ENCODE peak calls at places on chromosomes 1 and 21, in six cellular contexts. Q, D, M, S, V and H are unnamed samples.

GRCh38 chr1:7688659-7689058 is 82.4 kb upstream of the VAMP3 start:
- DNase-seq in M (no peak), Q (no peak), V (no peak), D (no peak), S (no peak), H (no peak)

GRCh38 chr21:21383126-21383525 is 384.9 kb downstream of the NCAM2 start:
- DNase-seq in Q (peak), S (no peak), D (no peak), M (no peak), V (no peak), H (no peak)

GRCh38 chr1:101312192-101312591 is 75.4 kb downstream of the S1PR1 start:
- DNase-seq in D (no peak), M (no peak), Q (no peak), V (no peak), S (no peak), H (no peak)

GRCh38 chr21:45830221-45830640 is 151.3 kb upstream of the COL6A1 start:
- DNase-seq in M (no peak), D (no peak), S (no peak), V (peak), Q (no peak), H (no peak)

GRCh38 chr1:246947255-246947654 is 15.5 kb upstream of the AHCTF1 start:
- DNase-seq in M (peak), V (no peak), Q (peak), S (peak), D (no peak), H (no peak)

GRCh38 chr1:12745126-12745991 is 641 bp upstream of the CFAP107 start:
- DNase-seq in V (no peak), D (no peak), Q (no peak), M (no peak), S (no peak), H (no peak)

GRCh38 chr1:209246660-209247059 is 336.9 kb upstream of the CAMK1G start:
- DNase-seq in S (no peak), V (no peak), D (no peak), Q (peak), M (no peak), H (no peak)

GRCh38 chr1:22710688-22711024 is at the start of gene EPHB2:
- DNase-seq in S (peak), D (no peak), V (peak), Q (peak), M (peak), H (no peak)

GRCh38 chr1:226619031-226619430 is 70.5 kb downstream of the STUM start:
- DNase-seq in V (no peak), M (no peak), Q (no peak), S (no peak), D (no peak), H (no peak)

GRCh38 chr1:159879977-159880376 is 17.5 kb upstream of the VSIG8 start:
- DNase-seq in V (no peak), Q (peak), S (peak), M (peak), D (no peak), H (no peak)

GRCh38 chr1:155961937-155962336 is 16.4 kb downstream of the ARHGEF2 start:
- DNase-seq in M (peak), V (no peak), Q (peak), S (peak), D (peak), H (no peak)

GRCh38 chr1:201942129-201942495 is 4.2 kb downstream of the LMOD1 start:
- DNase-seq in Q (no peak), V (no peak), S (no peak), M (no peak), D (no peak), H (no peak)

GRCh38 chr1:201938440-201939005 is 7.8 kb downstream of the LMOD1 start:
- DNase-seq in Q (no peak), D (no peak), V (no peak), M (no peak), S (peak), H (no peak)

GRCh38 chr1:201939271-201939973 is 6.9 kb downstream of the LMOD1 start:
- DNase-seq in M (no peak), S (no peak), Q (no peak), D (no peak), V (no peak), H (no peak)

GRCh38 chr1:201944002-201944401 is 2.3 kb downstream of the LMOD1 start:
- DNase-seq in V (no peak), M (no peak), S (no peak), Q (no peak), D (no peak), H (no peak)

DNA sequence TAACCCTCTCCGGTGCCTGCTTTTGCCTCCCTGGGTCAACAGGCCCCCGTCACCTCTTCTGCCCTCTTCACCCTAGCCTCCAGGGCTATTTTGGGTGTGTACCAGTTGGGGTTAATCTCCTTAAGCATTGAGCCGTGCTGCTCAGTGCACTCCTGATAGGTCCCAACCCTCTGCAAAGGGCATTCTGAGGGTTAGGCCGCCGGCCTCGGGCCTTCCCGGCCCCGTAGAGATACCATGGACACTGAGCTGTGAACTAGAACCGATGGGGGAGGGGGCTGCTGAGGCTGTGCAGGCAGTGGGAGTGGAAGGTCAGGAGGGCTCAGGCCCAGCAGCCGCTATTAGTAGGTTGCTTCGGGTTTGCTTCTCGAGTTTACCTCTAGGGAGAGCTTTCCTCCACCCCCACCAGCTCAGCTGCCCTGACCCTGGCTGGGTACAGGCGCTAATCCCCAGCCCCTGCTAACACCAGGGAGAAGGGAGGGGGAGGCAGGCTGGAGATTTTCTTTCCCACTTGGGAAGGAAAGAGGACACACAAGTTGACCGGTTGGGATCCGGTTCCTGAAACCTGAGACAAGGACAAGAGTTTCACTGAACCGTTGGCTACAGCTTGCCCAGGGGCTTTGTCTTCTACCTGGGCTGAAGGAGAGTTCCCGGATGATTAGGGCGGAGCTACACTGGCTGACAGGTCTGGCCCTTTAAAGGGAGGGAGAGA is 4.8 kb downstream of the LMOD1 start:
- DNase-seq in V (peak), D (peak), S (peak), Q (no peak), M (no peak), H (peak)
- H2BK5ac ChIP-seq in V (peak), D (peak), S (no peak), Q (peak), M (peak), H (peak)

DNA sequence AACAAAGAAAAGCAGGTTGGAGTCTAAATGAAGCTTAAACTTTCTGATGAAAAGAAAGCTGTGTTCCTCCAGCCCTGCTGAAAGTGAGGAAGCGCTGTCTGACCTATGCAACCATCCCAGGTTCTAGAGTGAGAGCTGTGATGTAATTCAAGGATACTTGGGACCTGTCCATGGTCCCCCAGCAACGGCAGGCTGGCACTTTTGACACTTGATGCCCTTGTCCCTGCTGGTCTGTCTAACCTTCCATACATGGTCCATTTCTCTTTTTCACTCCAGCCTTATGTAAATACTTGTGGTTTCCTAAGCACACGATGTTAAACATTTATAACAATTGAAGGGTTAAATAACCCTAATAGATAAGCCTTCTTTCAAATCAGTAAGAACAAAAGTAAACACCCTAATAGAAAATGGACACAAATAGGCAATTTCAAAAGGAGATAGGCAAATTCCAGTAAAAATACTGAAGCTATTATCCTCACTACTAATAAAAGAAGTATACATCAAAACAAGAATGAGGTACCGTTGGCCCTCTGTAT is 17.7 kb upstream of the KDM4A start:
- DNase-seq in S (peak), D (no peak), Q (no peak), V (no peak), M (no peak), H (no peak)
- H3K4me3 ChIP-seq in S (no peak), D (no peak), Q (no peak), V (no peak), M (no peak), H (no peak)

DNA sequence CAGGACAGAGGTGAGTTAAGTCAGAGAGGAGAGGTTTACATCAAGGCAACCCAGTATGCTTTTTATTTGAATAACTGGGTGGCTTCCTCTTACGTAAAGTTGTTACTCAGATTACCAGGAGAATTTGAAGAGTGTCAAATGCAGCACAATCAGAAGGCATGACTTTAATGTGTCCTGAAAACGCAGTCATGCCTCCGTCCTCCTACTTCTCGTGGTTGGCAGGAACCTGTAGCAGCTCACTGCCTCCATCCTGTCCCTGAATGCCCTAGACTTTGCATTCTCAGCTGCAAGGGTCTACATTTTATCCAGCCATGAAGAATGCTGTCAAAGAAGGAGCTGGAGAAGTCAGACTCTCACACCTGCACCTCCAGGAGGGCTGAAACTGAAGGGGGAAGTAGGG is 66.7 kb downstream of the MIS18A start:
- DNase-seq in M (no peak), S (no peak), D (no peak), V (no peak), Q (no peak), H (no peak)
- H2AK5ac ChIP-seq in M (no peak), S (no peak), D (no peak), V (no peak), Q (no peak), H (no peak)

GRCh38 chr1:206036661-206037455 is 13.2 kb upstream of the CTSE start:
- DNase-seq in V (peak), M (no peak), S (no peak), Q (no peak), D (no peak), H (no peak)

GRCh38 chr1:206039046-206039929 is 13.7 kb upstream of the RHEX start:
- DNase-seq in Q (no peak), M (no peak), D (no peak), S (no peak), V (peak), H (no peak)

GRCh38 chr1:206037521-206037920 is 13.8 kb upstream of the CTSE start:
- DNase-seq in V (peak), D (no peak), Q (no peak), M (no peak), S (no peak), H (no peak)

GRCh38 chr1:206040328-206040727 is 12.6 kb upstream of the RHEX start:
- DNase-seq in S (no peak), M (no peak), D (no peak), V (peak), Q (no peak), H (no peak)

DNA sequence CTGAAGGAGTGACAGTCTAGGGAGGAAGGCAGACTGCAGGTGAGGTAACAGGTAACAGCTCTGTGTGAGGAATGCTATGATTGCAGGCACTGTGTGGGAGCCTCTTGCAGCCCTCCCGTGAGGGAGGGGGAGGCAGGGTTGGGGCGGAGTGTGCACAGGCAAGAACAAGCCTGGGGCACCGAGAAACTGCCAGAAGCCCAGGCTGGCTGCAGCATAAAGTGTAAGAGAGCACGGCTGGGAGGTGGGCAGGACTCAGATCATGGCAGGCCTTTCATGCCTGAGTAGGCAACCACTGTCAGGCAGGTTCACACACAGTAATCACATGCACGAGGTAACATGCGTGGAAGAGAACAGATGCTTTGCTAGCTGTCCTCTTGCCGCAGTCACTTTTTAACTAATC is 11.3 kb upstream of the RHEX start:
- DNase-seq in S (no peak), Q (no peak), D (peak), V (peak), M (no peak), H (no peak)
- H2BK5ac ChIP-seq in S (no peak), Q (no peak), D (no peak), V (no peak), M (no peak), H (no peak)

GRCh38 chr1:16046865-16047264 is 3.3 kb downstream of the CLCNKB start:
- DNase-seq in V (no peak), Q (no peak), S (peak), M (peak), D (no peak), H (no peak)

GRCh38 chr1:16047791-16048475 is 4.4 kb downstream of the CLCNKB start:
- DNase-seq in V (no peak), Q (no peak), M (no peak), S (no peak), D (no peak), H (no peak)

GRCh38 chr1:16051039-16051438 is 7.5 kb downstream of the CLCNKB start:
- DNase-seq in V (no peak), D (no peak), Q (no peak), S (no peak), M (no peak), H (no peak)

GRCh38 chr1:16050328-16050727 is 6.7 kb downstream of the CLCNKB start:
- DNase-seq in V (no peak), Q (no peak), M (no peak), D (peak), S (no peak), H (no peak)

GRCh38 chr1:16048573-16049189 is 5.1 kb downstream of the CLCNKB start:
- DNase-seq in D (peak), S (peak), Q (no peak), M (peak), V (peak), H (peak)
- H3K4me3 ChIP-seq in D (peak), S (peak), Q (peak), M (peak), V (peak), H (peak)

GRCh38 chr1:54488831-54489626 is 59.0 kb upstream of the ACOT11 start:
- DNase-seq in M (peak), V (peak), D (peak), Q (peak), S (peak), H (peak)
- H2AK5ac ChIP-seq in M (peak), V (peak), D (no peak), Q (peak), S (peak), H (peak)

GRCh38 chr21:25994758-25995163 is 175.8 kb downstream of the APP start:
- DNase-seq in D (no peak), Q (no peak), V (no peak), S (no peak), M (no peak), H (no peak)

GRCh38 chr21:26001356-26001755 is 169.2 kb downstream of the APP start:
- DNase-seq in S (no peak), V (no peak), D (no peak), M (no peak), Q (no peak), H (no peak)

GRCh38 chr21:25995283-25995682 is 175.3 kb downstream of the APP start:
- DNase-seq in S (no peak), V (no peak), D (no peak), M (no peak), Q (no peak), H (no peak)

GRCh38 chr21:25999935-26000582 is 170.5 kb downstream of the APP start:
- DNase-seq in M (no peak), V (no peak), D (no peak), S (no peak), Q (no peak), H (no peak)

GRCh38 chr21:25997788-25998611 is 172.6 kb downstream of the APP start:
- DNase-seq in D (peak), Q (no peak), M (no peak), S (no peak), V (no peak), H (peak)
- H2BK5ac ChIP-seq in D (no peak), Q (no peak), M (no peak), S (no peak), V (peak), H (no peak)